ENCODE peak calls at places on chromosomes 3 and 15, in seven cellular contexts. One of them, this sample, is unnamed.

GRCh38 chr15:35654334-35654733 is 108.4 kb upstream of the DPH6 start:
- DNase-seq in lower leg skin: no peak
- DNase-seq in PC-9: no peak
- DNase-seq in IMR-90: no peak
- DNase-seq in AG04450: no peak
- DNase-seq in fibroblast of mammary gland: no peak
- DNase-seq in MCF 10A: no peak
- DNase-seq in this sample: no peak

GRCh38 chr3:49454457-49454856 is 15.6 kb upstream of the DAG1 start:
- DNase-seq in lower leg skin: no peak
- DNase-seq in PC-9: peak
- DNase-seq in IMR-90: no peak
- DNase-seq in AG04450: no peak
- DNase-seq in fibroblast of mammary gland: no peak
- DNase-seq in MCF 10A: peak
- DNase-seq in this sample: no peak

GRCh38 chr3:159189994-159190669 is 388.3 kb downstream of the MFSD1 start:
- DNase-seq in lower leg skin: no peak
- DNase-seq in PC-9: peak
- DNase-seq in IMR-90: no peak
- DNase-seq in AG04450: no peak
- DNase-seq in fibroblast of mammary gland: peak
- DNase-seq in MCF 10A: peak
- DNase-seq in this sample: no peak

GRCh38 chr3:113516115-113516505 is 1.2 kb upstream of the SPICE1 start:
- DNase-seq in lower leg skin: no peak
- DNase-seq in PC-9: no peak
- DNase-seq in IMR-90: no peak
- DNase-seq in AG04450: no peak
- DNase-seq in fibroblast of mammary gland: no peak
- DNase-seq in MCF 10A: no peak
- DNase-seq in this sample: no peak

GRCh38 chr3:146903927-146904326 is 298.8 kb upstream of the PLSCR5 start:
- DNase-seq in lower leg skin: no peak
- DNase-seq in PC-9: no peak
- DNase-seq in IMR-90: no peak
- DNase-seq in AG04450: no peak
- DNase-seq in fibroblast of mammary gland: no peak
- DNase-seq in MCF 10A: no peak
- DNase-seq in this sample: no peak

GRCh38 chr3:186473166-186473565 is 71.0 kb downstream of the CRYGS start:
- DNase-seq in lower leg skin: no peak
- DNase-seq in PC-9: no peak
- DNase-seq in IMR-90: no peak
- DNase-seq in AG04450: no peak
- DNase-seq in fibroblast of mammary gland: no peak
- DNase-seq in MCF 10A: no peak
- DNase-seq in this sample: no peak

GRCh38 chr3:45611619-45612018 is 17.1 kb downstream of the LIMD1 start:
- DNase-seq in lower leg skin: no peak
- DNase-seq in PC-9: no peak
- DNase-seq in IMR-90: no peak
- DNase-seq in AG04450: no peak
- DNase-seq in fibroblast of mammary gland: no peak
- DNase-seq in MCF 10A: no peak
- DNase-seq in this sample: no peak

GRCh38 chr15:37980010-37980409 is 45.6 kb downstream of the TMCO5A start:
- DNase-seq in lower leg skin: no peak
- DNase-seq in PC-9: no peak
- DNase-seq in IMR-90: no peak
- DNase-seq in AG04450: no peak
- DNase-seq in fibroblast of mammary gland: no peak
- DNase-seq in MCF 10A: no peak
- DNase-seq in this sample: no peak

GRCh38 chr15:38842991-38843610 is 278.5 kb upstream of the RASGRP1 start:
- DNase-seq in lower leg skin: no peak
- DNase-seq in PC-9: no peak
- DNase-seq in IMR-90: peak
- DNase-seq in AG04450: no peak
- DNase-seq in fibroblast of mammary gland: no peak
- DNase-seq in MCF 10A: no peak
- DNase-seq in this sample: no peak

GRCh38 chr3:185103359-185104127 is 49.3 kb downstream of the C3orf70 start:
- DNase-seq in lower leg skin: no peak
- DNase-seq in PC-9: no peak
- DNase-seq in IMR-90: no peak
- DNase-seq in AG04450: no peak
- DNase-seq in fibroblast of mammary gland: no peak
- DNase-seq in MCF 10A: no peak
- DNase-seq in this sample: no peak

GRCh38 chr3:105365536-105366301 is 990 bp upstream of the ALCAM start:
- DNase-seq in lower leg skin: no peak
- DNase-seq in PC-9: no peak
- DNase-seq in IMR-90: peak
- DNase-seq in AG04450: no peak
- DNase-seq in fibroblast of mammary gland: peak
- DNase-seq in MCF 10A: peak
- DNase-seq in this sample: no peak

GRCh38 chr15:34437687-34438086 is at the start of gene GOLGA8A:
- DNase-seq in lower leg skin: peak
- DNase-seq in PC-9: peak
- DNase-seq in IMR-90: peak
- DNase-seq in AG04450: no peak
- DNase-seq in fibroblast of mammary gland: peak
- DNase-seq in MCF 10A: peak
- DNase-seq in this sample: peak

GRCh38 chr3:127423856-127424765 is 136.3 kb upstream of the PRR20G start:
- DNase-seq in lower leg skin: no peak
- DNase-seq in PC-9: no peak
- DNase-seq in IMR-90: no peak
- DNase-seq in AG04450: no peak
- DNase-seq in fibroblast of mammary gland: no peak
- DNase-seq in MCF 10A: no peak
- DNase-seq in this sample: peak

GRCh38 chr15:39969871-39970270 is 36.0 kb downstream of the EIF2AK4 start:
- DNase-seq in lower leg skin: peak
- DNase-seq in PC-9: peak
- DNase-seq in IMR-90: peak
- DNase-seq in AG04450: no peak
- DNase-seq in fibroblast of mammary gland: peak
- DNase-seq in MCF 10A: peak
- DNase-seq in this sample: peak

DNA sequence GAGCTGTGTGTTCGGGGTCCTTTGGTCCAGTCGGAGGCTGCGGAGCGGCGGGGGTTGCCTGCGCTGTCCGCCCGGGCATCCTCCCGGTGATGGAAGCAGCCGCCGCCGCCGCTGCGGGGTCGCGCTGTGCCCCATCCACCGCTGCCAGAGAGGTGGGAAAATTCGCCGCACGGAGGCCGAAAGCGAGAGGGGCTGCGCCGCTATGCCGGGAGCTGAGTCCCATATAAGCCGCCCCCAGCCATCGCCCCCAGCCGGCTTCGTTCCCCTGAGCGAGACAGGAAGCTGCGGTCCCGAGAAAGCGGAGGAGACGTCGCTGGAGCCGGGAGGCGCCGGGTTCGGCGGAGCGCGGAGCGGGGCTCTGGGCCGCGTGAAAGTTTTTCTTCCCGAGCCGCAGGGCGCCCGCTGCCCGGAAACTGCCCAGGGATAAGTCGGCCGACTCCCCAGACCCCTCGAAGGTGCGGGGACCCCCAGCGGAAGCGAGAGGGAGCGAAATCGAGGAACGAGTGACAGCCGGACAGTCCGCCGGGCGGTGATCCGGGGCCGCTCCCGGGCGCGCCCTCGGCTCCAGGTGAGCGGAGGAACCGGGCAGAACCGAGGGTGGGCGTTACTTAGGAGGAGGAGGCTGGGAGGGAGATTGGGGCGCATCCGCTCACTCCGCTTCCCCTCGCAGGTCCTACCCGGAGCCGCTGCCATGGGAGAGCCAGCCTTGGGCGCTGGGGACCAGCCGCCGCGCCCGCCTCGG is 574 bp downstream of the CHST2 start:
- DNase-seq in lower leg skin: no peak
- DNase-seq in PC-9: no peak
- DNase-seq in IMR-90: no peak
- DNase-seq in AG04450: no peak
- DNase-seq in fibroblast of mammary gland: no peak
- DNase-seq in MCF 10A: peak
- DNase-seq in this sample: no peak
- TF ChIP-seq CTCF in lower leg skin: no peak
- TF ChIP-seq CTCF in PC-9: no peak
- TF ChIP-seq CTCF in IMR-90: no peak
- TF ChIP-seq CTCF in AG04450: no peak
- TF ChIP-seq CTCF in fibroblast of mammary gland: no peak
- TF ChIP-seq CTCF in MCF 10A: no peak
- TF ChIP-seq CTCF in this sample: no peak

GRCh38 chr15:96732704-96733103 is 402.2 kb downstream of the NR2F2 start:
- DNase-seq in lower leg skin: no peak
- DNase-seq in PC-9: no peak
- DNase-seq in IMR-90: no peak
- DNase-seq in AG04450: no peak
- DNase-seq in fibroblast of mammary gland: no peak
- DNase-seq in MCF 10A: no peak
- DNase-seq in this sample: no peak

DNA sequence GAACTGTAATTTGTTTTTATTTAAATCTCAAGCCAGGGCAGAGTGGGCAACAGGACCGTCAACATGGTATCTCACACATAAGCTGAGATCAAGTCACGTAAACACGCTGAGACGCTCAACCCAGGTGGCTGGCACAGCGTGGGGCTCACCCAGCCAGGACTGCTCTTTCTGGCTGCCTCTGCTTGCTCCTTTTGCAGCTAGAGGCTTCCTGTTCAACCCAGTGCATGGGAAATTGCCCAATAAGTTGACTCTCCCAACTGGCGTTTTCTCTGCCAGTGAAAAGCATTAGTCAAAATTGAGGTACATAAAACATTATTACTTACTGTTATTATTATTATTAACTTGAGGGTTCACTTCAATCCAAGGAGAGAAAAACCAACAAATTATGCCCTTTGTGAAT is 398.1 kb downstream of the NR2F2 start:
- DNase-seq in lower leg skin: no peak
- DNase-seq in PC-9: no peak
- DNase-seq in IMR-90: no peak
- DNase-seq in AG04450: no peak
- DNase-seq in fibroblast of mammary gland: no peak
- DNase-seq in MCF 10A: no peak
- DNase-seq in this sample: no peak
- TF ChIP-seq CTCF in lower leg skin: no peak
- TF ChIP-seq CTCF in PC-9: no peak
- TF ChIP-seq CTCF in IMR-90: no peak
- TF ChIP-seq CTCF in AG04450: no peak
- TF ChIP-seq CTCF in fibroblast of mammary gland: no peak
- TF ChIP-seq CTCF in MCF 10A: no peak
- TF ChIP-seq CTCF in this sample: no peak

GRCh38 chr15:74203914-74204431 is 1.4 kb upstream of the STRA6 start:
- DNase-seq in lower leg skin: no peak
- DNase-seq in PC-9: no peak
- DNase-seq in IMR-90: peak
- DNase-seq in AG04450: no peak
- DNase-seq in fibroblast of mammary gland: peak
- DNase-seq in MCF 10A: peak
- DNase-seq in this sample: peak

GRCh38 chr15:74200871-74201419 is 1.6 kb downstream of the STRA6 start:
- DNase-seq in lower leg skin: no peak
- DNase-seq in PC-9: peak
- DNase-seq in IMR-90: peak
- DNase-seq in AG04450: no peak
- DNase-seq in fibroblast of mammary gland: peak
- DNase-seq in MCF 10A: peak
- DNase-seq in this sample: no peak

GRCh38 chr15:74200394-74200793 is 2.2 kb downstream of the STRA6 start:
- DNase-seq in lower leg skin: peak
- DNase-seq in PC-9: peak
- DNase-seq in IMR-90: peak
- DNase-seq in AG04450: no peak
- DNase-seq in fibroblast of mammary gland: peak
- DNase-seq in MCF 10A: peak
- DNase-seq in this sample: peak

GRCh38 chr15:74201656-74202420 is 749 bp downstream of the STRA6 start:
- DNase-seq in lower leg skin: no peak
- DNase-seq in PC-9: peak
- DNase-seq in IMR-90: no peak
- DNase-seq in AG04450: no peak
- DNase-seq in fibroblast of mammary gland: peak
- DNase-seq in MCF 10A: peak
- DNase-seq in this sample: no peak

DNA sequence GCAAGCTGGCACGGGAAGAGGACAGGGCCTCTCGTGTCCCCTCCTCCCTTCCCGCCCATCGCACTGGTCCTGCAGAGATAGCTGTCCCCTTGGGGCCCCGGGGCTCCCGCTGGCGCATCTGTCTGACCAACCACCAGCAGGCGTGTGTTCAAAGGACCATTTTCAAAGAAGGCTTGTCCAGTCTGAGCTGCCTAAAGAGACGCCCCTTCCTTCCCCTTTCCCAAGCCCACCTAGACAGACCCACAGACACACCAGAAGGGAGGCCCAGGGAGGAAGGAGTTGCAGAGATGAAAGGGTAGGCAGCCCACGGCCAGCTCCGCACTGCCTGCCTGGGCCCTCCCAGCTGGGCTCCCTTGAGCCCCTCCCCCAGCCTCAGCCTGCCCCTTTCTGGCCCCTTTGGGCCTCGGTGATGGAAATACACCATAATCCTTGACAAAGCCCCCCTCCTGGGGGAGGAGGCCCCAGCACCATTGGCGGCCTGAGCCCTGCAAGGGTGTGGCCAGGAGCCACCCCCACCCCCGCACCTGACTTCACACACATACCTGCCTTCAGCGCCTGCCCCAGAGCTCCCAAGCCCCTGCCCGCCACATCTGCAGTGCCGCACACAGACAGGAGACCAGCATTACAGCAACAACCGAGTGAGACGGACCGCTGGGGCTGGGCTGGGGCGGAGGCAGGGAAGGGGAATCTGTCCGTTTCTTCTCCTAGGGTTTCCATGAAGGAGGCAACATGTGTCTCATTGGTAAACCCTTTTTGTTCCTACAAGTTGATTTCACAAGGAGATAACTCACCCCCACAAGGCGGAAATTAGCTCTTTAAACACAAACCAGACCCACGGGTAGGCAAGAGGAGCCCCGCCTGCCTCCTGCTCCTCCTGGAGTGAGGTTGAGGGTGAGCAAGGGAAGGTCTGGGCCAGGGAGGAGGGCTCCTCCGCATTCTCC is at the start of gene STRA6:
- DNase-seq in lower leg skin: no peak
- DNase-seq in PC-9: peak
- DNase-seq in IMR-90: no peak
- DNase-seq in AG04450: no peak
- DNase-seq in fibroblast of mammary gland: peak
- DNase-seq in MCF 10A: peak
- DNase-seq in this sample: no peak
- TF ChIP-seq CTCF in lower leg skin: no peak
- TF ChIP-seq CTCF in PC-9: peak
- TF ChIP-seq CTCF in IMR-90: no peak
- TF ChIP-seq CTCF in AG04450: no peak
- TF ChIP-seq CTCF in fibroblast of mammary gland: no peak
- TF ChIP-seq CTCF in MCF 10A: no peak
- TF ChIP-seq CTCF in this sample: no peak

DNA sequence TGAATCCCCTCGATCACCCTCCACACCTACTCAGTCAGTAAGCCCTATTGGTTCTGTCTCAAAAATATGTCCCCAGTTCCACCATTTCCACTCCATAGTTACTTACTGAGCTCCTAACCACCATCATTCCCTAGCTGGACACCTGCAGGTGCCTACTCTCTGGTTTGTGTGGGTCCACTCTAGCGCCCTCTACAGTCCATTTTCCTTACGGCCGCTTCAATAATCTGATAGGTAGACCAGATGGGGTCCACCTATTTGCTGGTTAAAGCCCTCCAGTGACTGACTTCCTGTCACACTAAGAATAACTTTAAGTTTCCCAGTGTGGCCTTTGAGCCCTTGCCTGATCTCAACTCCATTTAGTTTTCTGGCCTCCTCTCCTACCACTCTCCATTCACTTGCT is 5.0 kb downstream of the GXYLT2 start:
- DNase-seq in lower leg skin: no peak
- DNase-seq in PC-9: no peak
- DNase-seq in IMR-90: no peak
- DNase-seq in AG04450: no peak
- DNase-seq in fibroblast of mammary gland: peak
- DNase-seq in MCF 10A: peak
- DNase-seq in this sample: no peak
- TF ChIP-seq CTCF in lower leg skin: no peak
- TF ChIP-seq CTCF in PC-9: no peak
- TF ChIP-seq CTCF in IMR-90: peak
- TF ChIP-seq CTCF in AG04450: peak
- TF ChIP-seq CTCF in fibroblast of mammary gland: peak
- TF ChIP-seq CTCF in MCF 10A: peak
- TF ChIP-seq CTCF in this sample: no peak

This sample was measured in tibial artery.